ENCODE peak calls at places on chromosome X, in eight cellular contexts. Y, F, I, Z, G, U, V and X are unnamed samples.

GRCh38 chrX:96684339-96685204 is at the start of gene DIAPH2:
- DNase-seq in Y (peak), F (peak), I (peak), Z (no peak), G (peak), U (peak), V (peak), X (peak)

GRCh38 chrX:150934453-150934852 is 36.0 kb upstream of the CD99L2 start:
- DNase-seq in Y (no peak), F (no peak), I (peak), Z (no peak), G (no peak), U (peak), V (no peak), X (no peak)

GRCh38 chrX:137431693-137432488 is 134.0 kb upstream of the ZIC3 start:
- DNase-seq in Y (no peak), F (no peak), I (no peak), Z (no peak), G (no peak), U (no peak), V (no peak), X (no peak)

GRCh38 chrX:117568238-117568637 is 548.4 kb downstream of the KLHL13 start:
- DNase-seq in Y (no peak), F (no peak), I (no peak), Z (no peak), G (no peak), U (no peak), V (no peak), X (peak)

GRCh38 chrX:2672084-2672483 is 19.0 kb upstream of the CD99 start:
- DNase-seq in Y (no peak), F (no peak), I (no peak), Z (no peak), G (no peak), U (no peak), V (no peak), X (no peak)

GRCh38 chrX:119013146-119013545 is 38.7 kb downstream of the LONRF3 start:
- DNase-seq in Y (no peak), F (no peak), I (no peak), Z (no peak), G (no peak), U (no peak), V (no peak), X (no peak)

GRCh38 chrX:21662761-21663160 is 4.6 kb upstream of the KLHL34 start:
- DNase-seq in Y (no peak), F (no peak), I (no peak), Z (no peak), G (no peak), U (no peak), V (no peak), X (no peak)

GRCh38 chrX:20374866-20375530 is 108.3 kb upstream of the RPS6KA3 start:
- DNase-seq in Y (peak), F (no peak), I (no peak), Z (no peak), G (no peak), U (no peak), V (no peak), X (no peak)

GRCh38 chrX:151901821-151902220 is 10.9 kb upstream of the MAGEA4 start:
- DNase-seq in Y (no peak), F (no peak), I (peak), Z (no peak), G (no peak), U (no peak), V (no peak), X (no peak)

GRCh38 chrX:49242545-49243066 is 7.3 kb downstream of the CCDC22 start:
- DNase-seq in Y (no peak), F (no peak), I (no peak), Z (no peak), G (no peak), U (no peak), V (no peak), X (no peak)

GRCh38 chrX:10557166-10557565 is 63.2 kb downstream of the MID1 start:
- DNase-seq in Y (no peak), F (no peak), I (no peak), Z (no peak), G (no peak), U (peak), V (no peak), X (no peak)

GRCh38 chrX:153384390-153384789 is 16.8 kb downstream of the PNMA6E start:
- DNase-seq in Y (no peak), F (no peak), I (no peak), Z (no peak), G (no peak), U (no peak), V (no peak), X (no peak)